ENCODE peak calls at places on chromosome 5, in seven cellular contexts. H, K, S, U, D, E and G are unnamed samples.

GRCh38 chr5:91212336-91213092 is 170.6 kb downstream of the ARRDC3 start:
- DNase-seq in E (no peak), K (no peak), D (peak), H (peak), U (peak), S (no peak), G (peak)

GRCh38 chr5:41722359-41722950 is 147.8 kb downstream of the OXCT1 start:
- DNase-seq in S (no peak), D (no peak), H (no peak), U (no peak), E (no peak), K (no peak), G (peak)

GRCh38 chr5:129781594-129781993 is 33.7 kb downstream of the MINAR2 start:
- DNase-seq in U (no peak), D (no peak), H (no peak), E (no peak), K (no peak), S (no peak), G (no peak)

GRCh38 chr5:10702911-10703491 is 58.0 kb downstream of the DAP start:
- DNase-seq in D (no peak), E (no peak), H (no peak), U (peak), K (no peak), S (no peak), G (peak)

GRCh38 chr5:170336065-170336464 is 38.5 kb upstream of the LCP2 start:
- DNase-seq in K (no peak), U (no peak), S (no peak), D (no peak), H (no peak), E (no peak), G (no peak)

GRCh38 chr5:173397531-173397930 is 69.3 kb upstream of the STC2 start:
- DNase-seq in K (no peak), E (no peak), H (no peak), U (no peak), S (no peak), D (peak), G (peak)

GRCh38 chr5:123450641-123451421 is 27.6 kb upstream of the CEP120 start:
- DNase-seq in D (no peak), S (no peak), K (no peak), U (no peak), H (no peak), E (no peak), G (peak)

GRCh38 chr5:66796306-66797292 is 200.4 kb downstream of the MAST4 start:
- DNase-seq in S (no peak), K (no peak), H (no peak), E (no peak), U (peak), D (peak), G (peak)

GRCh38 chr5:176618783-176619182 is 8.8 kb upstream of the GPRIN1 start:
- DNase-seq in U (no peak), K (no peak), D (no peak), H (no peak), E (no peak), S (no peak), G (no peak)
- H3K4me3 ChIP-seq in U (peak), K (peak), D (peak), H (no peak), E (no peak), S (no peak), G (peak)

GRCh38 chr5:132451387-132451786 is 39.2 kb downstream of the IRF1 start:
- DNase-seq in E (no peak), U (no peak), S (no peak), H (no peak), D (no peak), K (no peak), G (no peak)
- TF ChIP-seq CTCF in E (no peak), U (no peak), S (no peak), H (no peak), D (no peak), K (no peak), G (no peak)

GRCh38 chr5:143433680-143434079 is 30.2 kb upstream of the NR3C1 start:
- DNase-seq in E (no peak), D (no peak), U (no peak), H (no peak), S (no peak), K (no peak), G (no peak)
- H3K4me3 ChIP-seq in E (no peak), D (no peak), U (no peak), H (no peak), S (no peak), K (no peak), G (no peak)

GRCh38 chr5:58891072-58891970 is 308.4 kb downstream of the RAB3C start:
- DNase-seq in K (peak), S (peak), H (peak), U (peak), D (peak), E (peak), G (peak)

GRCh38 chr5:58893551-58893950 is 310.7 kb downstream of the RAB3C start:
- DNase-seq in S (no peak), K (no peak), D (no peak), E (no peak), U (no peak), H (no peak), G (no peak)

GRCh38 chr5:58890265-58890664 is 307.4 kb downstream of the RAB3C start:
- DNase-seq in H (no peak), S (no peak), E (peak), U (no peak), K (no peak), D (no peak), G (no peak)

GRCh38 chr5:58887721-58888409 is 305.0 kb downstream of the RAB3C start:
- DNase-seq in E (peak), K (no peak), U (no peak), S (peak), D (no peak), H (no peak), G (peak)

GRCh38 chr5:58891971-58892343 is 309.1 kb downstream of the RAB3C start:
- DNase-seq in E (no peak), S (no peak), H (no peak), U (no peak), K (no peak), D (no peak), G (no peak)
- TF ChIP-seq CTCF in E (no peak), S (peak), H (no peak), U (no peak), K (no peak), D (no peak), G (no peak)

GRCh38 chr5:149489605-149490037 is 61.6 kb downstream of the CSNK1A1 start:
- DNase-seq in U (no peak), E (peak), S (no peak), D (peak), H (no peak), K (peak), G (peak)
- H3K4me3 ChIP-seq in U (no peak), E (no peak), S (no peak), D (no peak), H (no peak), K (no peak), G (no peak)

DNA sequence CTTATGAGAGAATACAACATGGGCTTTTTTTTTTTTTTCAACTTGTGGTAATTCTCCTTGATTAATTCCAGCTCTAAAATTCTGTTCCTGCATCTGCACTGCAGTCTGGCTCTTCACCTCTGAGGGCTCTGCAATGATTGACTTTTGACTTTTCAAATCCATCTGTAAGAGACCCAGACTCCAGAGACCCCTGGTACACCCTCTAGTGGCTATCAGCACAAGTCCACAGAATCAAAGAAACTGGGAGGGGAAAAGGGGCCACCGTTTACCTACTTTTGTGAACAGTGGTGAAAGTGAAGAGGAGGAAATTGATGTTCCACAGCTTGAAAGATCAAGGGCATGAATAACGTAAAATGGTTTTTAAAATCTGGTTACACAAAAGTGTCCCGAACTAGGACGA is 151.6 kb downstream of the SLIT3 start:
- DNase-seq in D (no peak), E (no peak), H (no peak), S (no peak), U (no peak), K (no peak), G (no peak)
- TF ChIP-seq CTCF in D (peak), E (no peak), H (peak), S (no peak), U (peak), K (no peak), G (no peak)

GRCh38 chr5:132256783-132257130 is 739 bp upstream of the PDLIM4 start:
- DNase-seq in H (no peak), S (no peak), K (no peak), U (no peak), D (no peak), E (no peak), G (no peak)
- H3K4me3 ChIP-seq in H (peak), S (peak), K (peak), U (peak), D (peak), E (peak), G (no peak)

DNA sequence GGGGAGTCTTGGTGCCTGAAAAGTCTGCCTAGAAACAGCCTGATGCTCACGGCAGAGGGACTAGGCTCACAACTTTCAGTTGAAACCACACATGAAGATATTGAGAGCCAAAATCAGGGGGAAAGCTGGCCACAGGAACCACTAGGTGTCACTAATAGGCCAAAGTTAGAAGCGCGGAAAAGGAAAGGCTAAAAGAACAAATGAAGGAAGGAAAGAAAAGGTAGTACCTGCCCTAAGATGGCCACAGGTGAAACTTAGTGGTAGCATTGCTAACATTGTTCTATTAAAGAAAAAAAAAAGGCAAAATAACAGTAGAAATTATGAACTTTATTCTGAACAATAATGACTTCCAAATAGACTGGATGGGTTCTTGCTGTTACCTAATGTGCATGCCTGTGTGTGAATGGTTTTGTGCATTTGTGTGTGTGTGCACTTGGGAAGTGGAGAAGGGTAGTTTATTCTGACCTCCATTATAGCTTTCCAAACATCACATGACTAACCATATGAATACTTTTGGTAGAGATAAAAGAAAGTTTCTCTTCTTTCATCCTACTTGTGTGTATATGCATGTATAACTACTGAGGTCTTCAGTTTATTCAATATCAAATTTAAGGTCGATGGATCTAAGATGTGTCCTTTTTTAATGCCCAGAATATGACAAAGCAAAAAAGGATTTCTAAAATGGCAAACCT is 2.1 kb upstream of the RFESD start:
- DNase-seq in H (peak), U (peak), D (peak), S (no peak), K (no peak), E (peak), G (peak)
- TF ChIP-seq CTCF in H (peak), U (peak), D (peak), S (peak), K (peak), E (peak), G (peak)